ENCODE peak calls at places on chromosomes 6 and 20, in seven cellular contexts. R, A, M, Q, X, V and G are unnamed samples.

GRCh38 chr20:10007747-10008146 is 27.0 kb upstream of the ANKEF1 start:
- DNase-seq in R (no peak), A (no peak), M (no peak), Q (no peak), X (no peak), V (no peak), G (no peak)

GRCh38 chr6:32947552-32948465 is 5.1 kb downstream of the HLA-DMA start:
- DNase-seq in R (peak; percentile 69), A (no peak), M (peak; percentile 78), Q (no peak), X (no peak), V (peak; percentile 75), G (no peak)

GRCh38 chr20:58714923-58715708 is 22.5 kb downstream of the NPEPL1 start:
- DNase-seq in R (no peak), A (peak; percentile 4), M (no peak), Q (no peak), X (peak; percentile 61), V (no peak), G (no peak)

GRCh38 chr6:141354191-141354950 is 778.4 kb upstream of the GJE1 start:
- DNase-seq in R (peak; percentile 27), A (no peak), M (no peak), Q (no peak), X (no peak), V (no peak), G (no peak)

GRCh38 chr6:17015144-17015543 is 86.7 kb upstream of the STMND1 start:
- DNase-seq in R (no peak), A (no peak), M (no peak), Q (no peak), X (no peak), V (no peak), G (no peak)

GRCh38 chr20:56433880-56434255 is 21.8 kb downstream of the CASS4 start:
- DNase-seq in R (no peak), A (no peak), M (no peak), Q (no peak), X (no peak), V (no peak), G (no peak)

GRCh38 chr6:33299237-33299944 is 649 bp upstream of the RGL2 start:
- DNase-seq in R (peak; percentile 87), A (peak; percentile 94), M (peak; percentile 96), Q (peak; percentile 90), X (peak; percentile 95), V (peak; percentile 89), G (peak; percentile 92)

GRCh38 chr6:22784611-22785010 is 215.2 kb downstream of the HDGFL1 start:
- DNase-seq in R (no peak), A (no peak), M (peak; percentile 33), Q (no peak), X (no peak), V (no peak), G (no peak)

GRCh38 chr20:5788385-5788895 is 38.2 kb downstream of the SHLD1 start:
- DNase-seq in R (peak; percentile 71), A (peak; percentile 84), M (peak; percentile 91), Q (peak; percentile 74), X (no peak), V (peak; percentile 94), G (peak; percentile 77)

GRCh38 chr6:159125977-159126376 is 43.2 kb upstream of the FNDC1 start:
- DNase-seq in R (no peak), A (peak; percentile 70), M (no peak), Q (no peak), X (no peak), V (no peak), G (no peak)

GRCh38 chr6:135465307-135465706 is 32.2 kb downstream of the AHI1 start:
- DNase-seq in R (no peak), A (no peak), M (no peak), Q (no peak), X (no peak), V (no peak), G (no peak)

GRCh38 chr6:84357631-84358030 is 130.2 kb upstream of the CEP162 start:
- DNase-seq in R (no peak), A (no peak), M (no peak), Q (no peak), X (no peak), V (no peak), G (no peak)

GRCh38 chr6:93721386-93722048 is 302.2 kb upstream of the EPHA7 start:
- DNase-seq in R (peak; percentile 61), A (no peak), M (peak; percentile 77), Q (no peak), X (no peak), V (peak; percentile 38), G (no peak)

GRCh38 chr20:54119744-54120143 is 49.4 kb upstream of the BCAS1 start:
- DNase-seq in R (no peak), A (no peak), M (no peak), Q (no peak), X (no peak), V (no peak), G (no peak)
- H3K4me1 ChIP-seq in R (peaks cover 3% of the 10 kb centered on the region), A (no peaks in the 10 kb centered on the region), M (no peaks in the 10 kb centered on the region), Q (no peaks in the 10 kb centered on the region), X (peaks cover 21% of the 10 kb centered on the region), V (peaks cover 89% of the 10 kb centered on the region), G (no peaks in the 10 kb centered on the region)

DNA sequence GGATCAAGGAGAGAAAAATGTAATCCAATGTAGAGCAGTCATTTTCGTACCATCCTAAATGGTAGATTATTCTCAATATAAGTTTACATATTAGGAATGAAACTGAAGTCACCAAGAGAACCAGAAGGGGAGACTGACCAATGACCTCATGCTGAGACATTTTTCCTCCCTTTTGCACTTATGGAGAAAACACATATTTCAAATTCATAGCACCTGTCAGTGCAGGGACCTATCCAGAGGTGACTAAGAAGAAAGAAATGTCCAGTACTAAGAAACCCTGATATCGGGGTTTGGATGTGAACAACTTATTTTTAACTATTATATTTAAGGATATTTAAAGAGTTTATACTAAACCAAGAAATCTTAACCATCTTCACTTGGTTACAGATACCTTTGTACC is 16.6 kb upstream of the LYRM2 start:
- DNase-seq in R (no peak), A (no peak), M (no peak), Q (no peak), X (no peak), V (no peak), G (no peak)
- H3K27ac ChIP-seq in R (no peak overlapping the region), A (no peak overlapping the region), M (no peak overlapping the region), Q (no peak overlapping the region), X (no peak overlapping the region), V (no peak overlapping the region), G (no peak overlapping the region)

DNA sequence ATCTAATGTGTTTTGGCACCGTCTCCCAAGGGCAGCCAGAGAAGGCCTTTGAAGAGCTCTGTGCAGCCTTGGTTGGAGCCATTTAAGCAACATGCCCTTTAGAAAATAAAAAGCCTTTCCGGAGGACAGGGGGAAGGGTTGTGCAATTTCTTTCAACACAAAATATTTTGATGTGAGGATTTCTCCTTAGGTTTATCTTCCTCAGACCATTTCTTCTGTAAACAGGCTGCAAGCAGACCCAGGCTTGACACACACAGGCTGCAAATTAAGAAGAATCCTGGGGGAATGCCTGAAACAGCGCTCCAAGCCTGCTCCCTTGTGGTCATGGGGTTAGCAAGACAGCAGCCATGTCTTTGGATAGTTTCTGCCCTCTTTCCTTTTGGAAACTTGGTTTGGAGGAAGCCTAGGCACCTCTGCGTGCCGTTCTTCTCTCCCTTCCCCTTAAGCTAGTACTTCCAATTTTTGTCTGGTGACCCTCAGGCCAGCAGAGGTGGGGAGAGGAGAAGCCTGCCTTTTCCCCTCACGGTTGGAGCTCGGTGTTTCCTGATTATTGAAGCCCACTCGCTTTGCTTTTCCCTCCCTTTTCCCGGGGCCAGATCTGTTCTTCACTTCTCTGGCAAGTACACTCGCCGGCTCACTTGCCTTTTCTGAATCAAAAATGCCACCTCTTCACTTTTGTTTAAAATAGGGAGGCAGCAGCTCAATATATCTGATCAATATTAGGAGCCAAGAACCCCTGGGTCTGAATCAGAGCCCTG is 39.6 kb upstream of the NOX3 start:
- DNase-seq in R (peak; percentile 69), A (peak; percentile 12), M (peak; percentile 76), Q (no peak), X (no peak), V (no peak), G (no peak)
- TF ChIP-seq CTCF in R (peak; percentile 68), A (peak; percentile 17), M (peak; percentile 65), Q (no peak), X (peak; percentile 14), V (no peak), G (peak; percentile 21)

GRCh38 chr20:32787168-32787567 is 25.0 kb downstream of the DNMT3B start:
- DNase-seq in R (no peak), A (no peak), M (no peak), Q (no peak), X (no peak), V (no peak), G (no peak)
- H3K4me1 ChIP-seq in R (no peaks in the 10 kb centered on the region), A (peaks cover 2% of the 10 kb centered on the region), M (peaks cover 2% of the 10 kb centered on the region), Q (no peaks in the 10 kb centered on the region), X (no peaks in the 10 kb centered on the region), V (no peaks in the 10 kb centered on the region), G (no peaks in the 10 kb centered on the region)

GRCh38 chr6:149186873-149187272 is 130.6 kb upstream of the TAB2 start:
- DNase-seq in R (no peak), A (no peak), M (no peak), Q (no peak), X (no peak), V (no peak), G (no peak)
- H3K27ac ChIP-seq in R (no peak overlapping the region), A (no peak overlapping the region), M (no peak overlapping the region), Q (no peak overlapping the region), X (no peak overlapping the region), V (no peak overlapping the region), G (no peak overlapping the region)

GRCh38 chr20:48940170-48940569 is 18.7 kb downstream of the ARFGEF2 start:
- DNase-seq in R (no peak), A (no peak), M (no peak), Q (no peak), X (no peak), V (no peak), G (no peak)
- TF ChIP-seq CTCF in R (no peak), A (no peak), M (no peak), Q (no peak), X (no peak), V (no peak), G (no peak)